ENCODE peak calls at places on chromosomes 2 and 18, in four cellular contexts. R is activated naive CD4-positive, alpha-beta T cell treated with anti-CD3 and anti-CD28 coated beads, Interleukin-2, amount 10 ng/mL, durations not matched to agents 7 days and 5 days; X is nephron progenitor cell; Z is ureter. D is an unnamed sample.

GRCh38 chr18:2050702-2051201 is 520.6 kb downstream of the METTL4 start:
- DNase-seq in R (no peak), X (no peak), Z (no peak), D (no peak)

GRCh38 chr18:27847412-27847811 is 329.5 kb downstream of the CDH2 start:
- DNase-seq in R (no peak), X (no peak), Z (no peak), D (no peak)

GRCh38 chr2:216688731-216689360 is 6.5 kb downstream of the IGFBP5 start:
- DNase-seq in R (no peak), X (no peak), Z (no peak), D (no peak)

GRCh38 chr2:73013941-73014340 is 57.6 kb downstream of the SFXN5 start:
- DNase-seq in R (no peak), X (no peak), Z (no peak), D (no peak)

GRCh38 chr2:33298233-33298632 is 178.2 kb upstream of the RASGRP3 start:
- DNase-seq in R (no peak), X (no peak), Z (no peak), D (no peak)

GRCh38 chr18:78812067-78812466 is 167.6 kb upstream of the SALL3 start:
- DNase-seq in R (no peak), X (no peak), Z (no peak), D (no peak)

GRCh38 chr2:178330175-178331021 is 120.6 kb downstream of the PRKRA start:
- DNase-seq in R (no peak), X (no peak), Z (no peak), D (no peak)

GRCh38 chr18:72107647-72108046 is 436.5 kb downstream of the CBLN2 start:
- DNase-seq in R (no peak), X (no peak), Z (no peak), D (no peak)

GRCh38 chr2:197309369-197310231 is 980 bp downstream of the ANKRD44 start:
- DNase-seq in R (peak), X (no peak), Z (peak), D (peak)

GRCh38 chr18:50855976-50856772 is 22.7 kb upstream of the ME2 start:
- DNase-seq in R (no peak), X (no peak), Z (no peak), D (no peak)

GRCh38 chr2:173692068-173692467 is 273.1 kb downstream of the SP3 start:
- DNase-seq in R (no peak), X (no peak), Z (no peak), D (no peak)

GRCh38 chr2:175366814-175367213 is 185.3 kb upstream of the ATP5MC3 start:
- DNase-seq in R (peak), X (peak), Z (no peak), D (no peak)

GRCh38 chr2:18834341-18834740 is 245.0 kb upstream of the NT5C1B start:
- DNase-seq in R (no peak), X (no peak), Z (no peak), D (no peak)

GRCh38 chr2:45138904-45139303 is 129.7 kb upstream of the SIX2 start:
- DNase-seq in R (no peak), X (no peak), Z (no peak), D (no peak)

GRCh38 chr2:132640116-132640515 is 29.9 kb downstream of the LYPD1 start:
- DNase-seq in R (no peak), X (no peak), Z (no peak), D (no peak)

GRCh38 chr2:790081-790480 is 112.9 kb upstream of the TMEM18 start:
- DNase-seq in R (no peak), X (no peak), Z (no peak), D (no peak)

GRCh38 chr18:159037-159652 is 788 bp downstream of the USP14 start:
- DNase-seq in R (no peak), X (no peak), Z (no peak), D (no peak)

GRCh38 chr2:13240789-13241487 is 524.2 kb downstream of the TRIB2 start:
- DNase-seq in R (no peak), X (no peak), Z (no peak), D (no peak)

GRCh38 chr2:50344509-50345106 is 687.3 kb downstream of the NRXN1 start:
- DNase-seq in R (no peak), X (peak), Z (no peak), D (no peak)

GRCh38 chr2:55063713-55064323 is 13.6 kb upstream of the RTN4 start:
- DNase-seq in R (no peak), X (no peak), Z (no peak), D (no peak)

GRCh38 chr2:26269571-26270170 is 24.9 kb downstream of the HADHB start:
- DNase-seq in R (no peak), X (no peak), Z (no peak), D (no peak)

GRCh38 chr2:134258684-134259408 is 5.0 kb downstream of the MGAT5 start:
- DNase-seq in R (peak), X (no peak), Z (no peak), D (peak)

GRCh38 chr2:96527990-96528679 is 8.4 kb upstream of the ARID5A start:
- DNase-seq in R (peak), X (no peak), Z (peak), D (peak)

GRCh38 chr2:239180526-239181073 is 220.2 kb downstream of the HDAC4 start:
- DNase-seq in R (peak), X (no peak), Z (no peak), D (peak)

GRCh38 chr2:38264649-38265322 is 112.3 kb downstream of the ATL2 start:
- DNase-seq in R (no peak), X (no peak), Z (no peak), D (no peak)

GRCh38 chr2:86290596-86291327 is 46.7 kb downstream of the REEP1 start:
- DNase-seq in R (no peak), X (peak), Z (no peak), D (no peak)

GRCh38 chr2:180268006-180268405 is 260.9 kb upstream of the CWC22 start:
- DNase-seq in R (no peak), X (no peak), Z (no peak), D (no peak)

D was measured in activated effector memory CD4-positive, alpha-beta T cell treated with anti-CD3 and anti-CD28 coated beads, Interleukin-2, amount 50 U/mL, for 16 hours.